ENCODE peak calls at places on chromosomes 16 and 17, in ten cellular contexts. V, D, G, Z, O, B, P, T, C and J are unnamed samples.

GRCh38 chr16:70267516-70267915 is 15.8 kb upstream of the EXOSC6 start:
- DNase-seq in T (peak; percentile 50), O (no peak), C (peak; percentile 43), D (peak; percentile 52), P (no peak), V (peak; percentile 35), B (no peak), Z (no peak), G (peak; percentile 71), J (peak; percentile 73)

GRCh38 chr16:69169607-69170352 is 17.2 kb upstream of the SNTB2 start:
- DNase-seq in G (no peak), O (no peak), D (no peak), P (no peak), V (no peak), T (no peak), Z (no peak), B (no peak), C (no peak), J (no peak)

GRCh38 chr16:79562166-79562823 is 38.2 kb downstream of the MAF start:
- DNase-seq in O (no peak), Z (no peak), D (no peak), T (no peak), B (no peak), P (no peak), V (no peak), C (no peak), G (no peak), J (no peak)

GRCh38 chr16:66272461-66272860 is 94.0 kb upstream of the CDH5 start:
- DNase-seq in V (no peak), G (no peak), C (no peak), D (no peak), P (no peak), T (no peak), O (no peak), Z (no peak), B (no peak), J (no peak)

GRCh38 chr17:76735006-76735405 is 2.1 kb downstream of the SRSF2 start:
- DNase-seq in D (peak; percentile 44), C (no peak), P (no peak), V (no peak), Z (no peak), B (no peak), T (no peak), G (peak; percentile 46), O (no peak), J (peak; percentile 65)

GRCh38 chr17:78747479-78747878 is 34.6 kb downstream of the CYTH1 start:
- DNase-seq in Z (no peak), V (no peak), T (no peak), C (peak; percentile 27), B (no peak), P (no peak), D (no peak), G (peak; percentile 23), O (no peak), J (no peak)

GRCh38 chr16:89921699-89922476 is 1.3 kb upstream of the TUBB3 start:
- DNase-seq in V (peak; percentile 58), T (peak; percentile 65), D (peak; percentile 87), G (peak; percentile 94), P (no peak), O (peak; percentile 82), B (peak; percentile 90), C (peak; percentile 92), Z (peak; percentile 65), J (peak; percentile 96)

GRCh38 chr17:39225974-39226683 is 384 bp upstream of the STAC2 start:
- DNase-seq in G (peak; percentile 23), C (no peak), B (peak; percentile 87), T (peak; percentile 95), D (no peak), P (peak; percentile 66), Z (peak; percentile 79), V (peak; percentile 38), O (peak; percentile 84), J (peak; percentile 22)

GRCh38 chr16:57624044-57624688 is 4.3 kb upstream of the ADGRG1 start:
- DNase-seq in G (peak; percentile 69), C (no peak), T (no peak), B (no peak), V (no peak), O (no peak), D (no peak), P (no peak), Z (no peak), J (peak; percentile 85)

GRCh38 chr17:47324224-47325020 is 667 bp downstream of the EFCAB13 start:
- DNase-seq in P (peak; percentile 58), G (peak; percentile 74), T (no peak), D (peak; percentile 49), C (peak; percentile 18), B (peak; percentile 67), O (peak; percentile 63), V (peak; percentile 63), Z (peak; percentile 49), J (peak; percentile 40)

GRCh38 chr17:38333635-38334295 is 10.0 kb downstream of the GPR179 start:
- DNase-seq in C (no peak), G (no peak), B (no peak), T (peak; percentile 82), V (peak; percentile 29), D (peak; percentile 39), Z (no peak), O (no peak), P (peak; percentile 43), J (peak; percentile 35)

GRCh38 chr17:10558049-10558448 is 8.6 kb upstream of the MYH2 start:
- DNase-seq in B (no peak), T (no peak), C (no peak), O (no peak), Z (no peak), D (no peak), P (no peak), V (no peak), G (no peak), J (no peak)

GRCh38 chr17:69232650-69233049 is 4.0 kb upstream of the ABCA10 start:
- DNase-seq in D (no peak), B (no peak), O (no peak), C (no peak), G (no peak), P (no peak), V (no peak), T (no peak), Z (no peak), J (no peak)

GRCh38 chr16:69083306-69083941 is 22.0 kb upstream of the HAS3 start:
- DNase-seq in T (no peak), B (no peak), P (no peak), V (no peak), D (no peak), O (no peak), C (no peak), Z (no peak), G (no peak), J (no peak)

GRCh38 chr17:49994085-49995054 is 654 bp downstream of the DLX3 start:
- DNase-seq in B (no peak), C (no peak), O (no peak), Z (no peak), D (no peak), P (no peak), T (peak; percentile 66), V (no peak), G (no peak), J (no peak)

GRCh38 chr16:48138543-48138942 is 17.2 kb downstream of the ABCC12 start:
- DNase-seq in P (no peak), Z (no peak), T (no peak), B (no peak), C (no peak), O (no peak), G (no peak), V (no peak), D (no peak), J (no peak)

DNA sequence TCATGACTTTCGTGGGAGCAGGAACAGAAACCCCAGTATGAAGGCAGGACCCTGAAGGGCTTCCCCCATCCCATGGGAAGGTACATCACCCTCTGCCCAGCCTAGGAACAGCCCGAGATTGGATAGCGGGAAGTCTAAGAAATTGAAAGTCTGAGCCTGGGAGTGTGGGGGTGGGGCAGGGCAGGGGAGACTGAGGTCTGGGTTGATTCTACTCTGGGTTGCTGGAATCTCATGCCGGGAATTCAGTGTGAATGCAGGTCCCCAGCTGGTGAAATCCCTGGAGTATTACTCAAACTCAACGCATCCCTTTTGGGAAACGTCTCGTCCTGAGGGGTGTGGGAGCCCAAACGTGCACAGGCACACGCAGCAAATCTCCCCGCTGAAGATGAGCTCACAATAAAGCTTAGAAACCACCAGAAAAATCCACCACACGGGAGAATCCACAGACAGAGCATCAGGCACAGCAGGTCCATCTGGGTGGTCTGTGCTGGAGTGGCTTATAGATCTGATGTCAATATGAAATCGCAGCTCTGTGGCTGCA is 55.4 kb downstream of the SOCS1 start:
- DNase-seq in P (no peak), V (no peak), C (peak; percentile 22), G (peak; percentile 54), B (no peak), D (no peak), T (no peak), Z (no peak), O (no peak), J (no peak)
- H3K4me3 ChIP-seq in P (no peak overlapping the region), V (no peak overlapping the region), C (no peak overlapping the region), G (no peak overlapping the region), B (no peak overlapping the region), D (no peak overlapping the region), T (no peak overlapping the region), Z (no peak overlapping the region), O (no peak overlapping the region), J (no peak overlapping the region)

GRCh38 chr17:73841431-73842060 is 197.3 kb upstream of the SDK2 start:
- DNase-seq in D (peak; percentile 47), G (no peak), T (peak; percentile 75), Z (no peak), C (no peak), B (no peak), O (no peak), V (no peak), P (no peak), J (peak; percentile 3)
- TF ChIP-seq CTCF in D (peak; percentile 75), G (no peak), T (peak; percentile 97), Z (no peak), C (peak; percentile 62), B (peak; percentile 49), O (peak; percentile 70), V (no peak), P (peak; percentile 18), J (peak; percentile 51)

GRCh38 chr17:1376061-1376460 is 24.0 kb downstream of the YWHAE start:
- DNase-seq in Z (no peak), V (no peak), B (no peak), O (no peak), D (no peak), T (no peak), C (no peak), P (no peak), G (no peak), J (no peak)
- H3K4me3 ChIP-seq in Z (no peak overlapping the region), V (no peak overlapping the region), B (no peak overlapping the region), O (no peak overlapping the region), D (no peak overlapping the region), T (no peak overlapping the region), C (no peak overlapping the region), P (no peak overlapping the region), G (no peak overlapping the region), J (no peak overlapping the region)

DNA sequence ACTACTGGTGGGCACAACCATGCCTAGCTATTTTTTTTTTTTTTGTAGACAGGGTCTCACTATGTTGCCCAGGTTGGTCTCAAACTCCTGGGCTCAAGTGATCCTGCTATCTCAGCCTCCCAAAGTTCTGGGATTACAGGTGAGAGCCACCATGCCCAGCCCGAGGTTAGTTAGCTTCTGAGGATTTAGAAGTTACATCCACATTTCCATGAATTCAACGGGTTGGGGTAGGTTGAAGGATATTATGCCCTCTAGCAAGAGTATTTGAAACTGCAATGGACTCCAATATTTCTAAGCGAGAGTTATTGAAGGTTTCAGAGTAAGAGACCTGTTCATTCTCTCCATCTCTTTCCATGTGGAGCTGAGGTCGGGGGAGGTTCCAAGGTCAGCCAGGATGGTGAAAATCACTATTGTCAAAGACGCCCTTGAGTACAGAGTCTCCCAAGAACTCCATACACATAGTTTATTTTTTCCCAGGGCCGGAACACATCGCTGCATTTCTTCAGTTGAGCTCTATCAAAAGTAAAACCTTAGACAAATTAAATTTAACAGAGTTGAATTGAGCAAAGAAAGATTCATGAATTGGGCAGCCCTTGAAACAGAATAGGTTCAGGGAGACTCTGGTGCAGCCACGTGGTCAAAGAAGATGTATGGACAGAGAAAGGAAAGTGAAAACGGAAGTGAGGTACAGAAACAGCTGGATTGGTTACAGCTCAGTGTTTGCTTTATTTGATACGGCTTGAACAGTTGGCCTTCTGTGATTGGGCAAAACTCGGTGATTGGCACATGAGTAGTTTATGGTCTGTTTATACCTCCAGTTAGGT is 19.0 kb upstream of the ITPRIPL2 start:
- DNase-seq in T (no peak), C (no peak), P (no peak), G (peak; percentile 25), O (no peak), V (peak; percentile 41), Z (no peak), B (no peak), D (peak; percentile 66), J (peak; percentile 31)
- TF ChIP-seq CTCF in T (no peak), C (no peak), P (no peak), G (no peak), O (peak; percentile 24), V (no peak), Z (no peak), B (no peak), D (peak; percentile 24), J (peak; percentile 30)